ENCODE peak calls at places on chromosome 5, in four cellular contexts. One of them, this sample, is unnamed.

GRCh38 chr5:120599576-120599975 is 135.5 kb downstream of the PRR16 start:
- DNase-seq in neural crest cell: no peak
- DNase-seq in CD4-positive, alpha-beta T cell: no peak
- DNase-seq in AG09309: no peak
- DNase-seq in this sample: no peak

GRCh38 chr5:80834710-80835109 is 125.5 kb upstream of the RASGRF2 start:
- DNase-seq in AG09309: no peak
- DNase-seq in neural crest cell: no peak
- DNase-seq in CD4-positive, alpha-beta T cell: no peak
- DNase-seq in this sample: no peak

GRCh38 chr5:78671609-78672008 is 23.0 kb upstream of the LHFPL2 start:
- DNase-seq in neural crest cell: no peak
- DNase-seq in CD4-positive, alpha-beta T cell: no peak
- DNase-seq in AG09309: peak
- DNase-seq in this sample: no peak

GRCh38 chr5:82406200-82406773 is 128.1 kb upstream of the RPS23 start:
- DNase-seq in neural crest cell: no peak
- DNase-seq in CD4-positive, alpha-beta T cell: no peak
- DNase-seq in AG09309: peak
- DNase-seq in this sample: no peak

GRCh38 chr5:61886214-61886613 is 419.8 kb upstream of the KIF2A start:
- DNase-seq in CD4-positive, alpha-beta T cell: no peak
- DNase-seq in AG09309: no peak
- DNase-seq in neural crest cell: no peak
- DNase-seq in this sample: no peak

GRCh38 chr5:71482132-71482531 is 26.7 kb downstream of the BDP1 start:
- DNase-seq in AG09309: no peak
- DNase-seq in neural crest cell: no peak
- DNase-seq in CD4-positive, alpha-beta T cell: no peak
- DNase-seq in this sample: no peak

GRCh38 chr5:72441861-72442540 is 65.2 kb downstream of the ZNF366 start:
- DNase-seq in CD4-positive, alpha-beta T cell: no peak
- DNase-seq in AG09309: peak
- DNase-seq in neural crest cell: no peak
- DNase-seq in this sample: no peak

GRCh38 chr5:7764452-7764851 is 86.5 kb downstream of the CFAP90 start:
- DNase-seq in neural crest cell: no peak
- DNase-seq in CD4-positive, alpha-beta T cell: no peak
- DNase-seq in AG09309: no peak
- DNase-seq in this sample: no peak

GRCh38 chr5:78701795-78702406 is 53.3 kb upstream of the LHFPL2 start:
- DNase-seq in CD4-positive, alpha-beta T cell: no peak
- DNase-seq in AG09309: no peak
- DNase-seq in neural crest cell: no peak
- DNase-seq in this sample: no peak

GRCh38 chr5:26894719-26895263 is 143.6 kb downstream of the CDH9 start:
- DNase-seq in CD4-positive, alpha-beta T cell: no peak
- DNase-seq in neural crest cell: no peak
- DNase-seq in AG09309: no peak
- DNase-seq in this sample: no peak

GRCh38 chr5:158234323-158235158 is 375.6 kb upstream of the CLINT1 start:
- DNase-seq in neural crest cell: no peak
- DNase-seq in AG09309: no peak
- DNase-seq in CD4-positive, alpha-beta T cell: no peak
- DNase-seq in this sample: no peak

GRCh38 chr5:141373673-141374317 is at the start of gene PCDHGA6:
- DNase-seq in neural crest cell: no peak
- DNase-seq in AG09309: no peak
- DNase-seq in CD4-positive, alpha-beta T cell: no peak
- DNase-seq in this sample: no peak
- TF ChIP-seq CTCF in neural crest cell: no peak
- TF ChIP-seq CTCF in AG09309: peak
- TF ChIP-seq CTCF in CD4-positive, alpha-beta T cell: no peak
- TF ChIP-seq CTCF in this sample: no peak

GRCh38 chr5:177958696-177959095 is 37.3 kb downstream of the PROP1 start:
- DNase-seq in AG09309: no peak
- DNase-seq in neural crest cell: no peak
- DNase-seq in CD4-positive, alpha-beta T cell: no peak
- DNase-seq in this sample: no peak
- TF ChIP-seq CTCF in AG09309: no peak
- TF ChIP-seq CTCF in neural crest cell: no peak
- TF ChIP-seq CTCF in CD4-positive, alpha-beta T cell: no peak
- TF ChIP-seq CTCF in this sample: no peak

GRCh38 chr5:115100556-115100955 is 69.2 kb downstream of the TRIM36 start:
- DNase-seq in CD4-positive, alpha-beta T cell: no peak
- DNase-seq in neural crest cell: no peak
- DNase-seq in AG09309: no peak
- DNase-seq in this sample: no peak

GRCh38 chr5:115096034-115096769 is 73.5 kb downstream of the TRIM36 start:
- DNase-seq in neural crest cell: no peak
- DNase-seq in CD4-positive, alpha-beta T cell: no peak
- DNase-seq in AG09309: no peak
- DNase-seq in this sample: no peak

GRCh38 chr5:115097236-115097635 is 72.5 kb downstream of the TRIM36 start:
- DNase-seq in CD4-positive, alpha-beta T cell: no peak
- DNase-seq in neural crest cell: no peak
- DNase-seq in AG09309: no peak
- DNase-seq in this sample: no peak

DNA sequence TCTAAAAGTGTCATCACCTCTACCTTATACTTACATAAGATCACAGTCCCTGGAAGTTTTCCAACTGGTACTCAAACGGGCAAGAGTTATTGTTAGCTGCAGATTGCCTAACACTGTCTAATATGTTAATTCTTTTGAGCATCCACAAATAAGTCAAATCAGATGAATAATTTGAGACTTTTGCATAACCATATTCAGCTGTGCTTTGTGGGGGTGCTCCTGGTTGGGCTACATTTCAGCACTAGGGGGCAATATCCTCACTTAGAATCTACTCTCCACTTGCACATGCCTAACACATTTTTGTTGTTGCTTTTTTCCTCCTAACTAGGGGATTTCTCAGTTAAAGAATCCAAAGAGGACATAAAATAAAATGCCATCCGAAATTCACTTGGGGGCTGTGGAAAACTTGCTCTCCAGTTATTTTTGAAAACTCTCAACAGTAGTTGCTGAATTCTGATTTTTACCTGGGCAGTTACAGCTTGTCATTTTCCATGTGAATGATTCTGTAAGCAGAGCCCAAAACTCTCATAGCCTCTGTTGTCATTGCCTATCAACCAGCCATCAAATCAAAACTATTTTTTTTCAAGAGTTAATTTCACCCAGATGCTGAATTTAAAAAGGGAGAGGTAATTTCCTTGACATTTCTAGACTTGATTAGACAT is 71.5 kb downstream of the TRIM36 start:
- DNase-seq in CD4-positive, alpha-beta T cell: no peak
- DNase-seq in AG09309: peak
- DNase-seq in neural crest cell: peak
- DNase-seq in this sample: no peak
- TF ChIP-seq CTCF in CD4-positive, alpha-beta T cell: peak
- TF ChIP-seq CTCF in AG09309: peak
- TF ChIP-seq CTCF in neural crest cell: peak
- TF ChIP-seq CTCF in this sample: peak

DNA sequence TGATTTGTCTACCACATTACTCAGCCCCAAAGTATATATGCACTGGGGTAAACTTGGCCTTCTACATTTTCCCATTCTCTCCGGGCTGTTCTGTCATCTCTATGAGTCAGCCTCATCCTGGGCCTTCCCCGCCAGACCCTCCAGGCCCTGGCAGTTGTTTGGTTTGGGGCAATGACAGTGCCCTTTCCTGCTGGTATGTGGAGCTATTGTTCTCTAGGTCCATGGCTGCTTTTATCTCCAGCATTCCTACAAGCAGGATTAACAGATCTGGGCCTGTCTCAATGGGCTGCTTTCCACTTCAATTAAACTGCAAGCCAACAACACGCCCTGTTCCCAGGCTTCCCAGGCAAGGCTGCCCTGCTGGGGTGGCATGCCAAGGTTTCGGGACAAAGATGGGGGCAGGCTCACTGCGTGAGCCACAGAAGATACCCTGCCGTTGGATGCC is 136.4 kb downstream of the SLIT3 start:
- DNase-seq in CD4-positive, alpha-beta T cell: no peak
- DNase-seq in AG09309: peak
- DNase-seq in neural crest cell: no peak
- DNase-seq in this sample: no peak
- TF ChIP-seq CTCF in CD4-positive, alpha-beta T cell: no peak
- TF ChIP-seq CTCF in AG09309: no peak
- TF ChIP-seq CTCF in neural crest cell: no peak
- TF ChIP-seq CTCF in this sample: no peak

DNA sequence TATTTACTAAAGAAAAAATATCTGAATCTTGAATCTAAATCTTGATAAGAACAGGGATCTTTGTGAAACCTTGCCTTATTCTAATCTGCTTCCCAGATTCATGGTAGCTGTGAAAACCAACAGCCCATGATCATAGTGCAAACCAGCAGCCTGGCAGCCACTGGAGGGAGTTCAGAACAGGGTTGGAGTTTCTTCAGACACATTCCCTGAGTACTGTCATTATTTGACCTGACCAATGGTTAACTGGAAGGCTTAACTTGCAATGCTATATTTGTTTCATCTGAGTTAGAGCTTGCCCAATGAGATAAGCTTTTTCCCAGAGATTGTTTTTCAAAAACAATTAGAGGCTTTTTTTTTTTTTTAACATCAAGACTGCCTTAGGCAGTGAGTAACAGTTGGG is 47.8 kb downstream of the LOX start:
- DNase-seq in CD4-positive, alpha-beta T cell: no peak
- DNase-seq in neural crest cell: no peak
- DNase-seq in AG09309: no peak
- DNase-seq in this sample: no peak
- TF ChIP-seq CTCF in CD4-positive, alpha-beta T cell: no peak
- TF ChIP-seq CTCF in neural crest cell: no peak
- TF ChIP-seq CTCF in AG09309: no peak
- TF ChIP-seq CTCF in this sample: no peak

DNA sequence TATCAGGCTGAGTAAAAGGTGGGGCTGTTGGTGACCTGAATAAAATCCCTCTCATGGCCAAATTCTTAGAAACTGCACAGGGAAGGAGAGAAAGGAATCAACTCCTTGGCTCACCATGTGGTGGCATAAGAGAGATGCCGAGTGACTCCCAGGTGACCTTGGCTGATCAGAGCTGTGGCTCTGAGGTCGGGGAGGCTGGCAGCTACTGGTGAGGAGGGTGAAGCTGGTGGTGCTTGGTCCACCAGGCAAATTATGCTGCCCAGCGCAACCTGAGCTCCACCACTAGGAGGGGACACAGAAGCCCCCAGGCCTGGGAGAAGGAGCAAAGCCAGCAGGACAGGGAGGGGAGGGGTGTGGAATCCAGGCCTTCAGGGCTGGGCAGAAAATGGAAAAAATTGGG is 111.2 kb upstream of the IL12B start:
- DNase-seq in CD4-positive, alpha-beta T cell: no peak
- DNase-seq in neural crest cell: peak
- DNase-seq in AG09309: no peak
- DNase-seq in this sample: no peak
- TF ChIP-seq CTCF in CD4-positive, alpha-beta T cell: no peak
- TF ChIP-seq CTCF in neural crest cell: peak
- TF ChIP-seq CTCF in AG09309: peak
- TF ChIP-seq CTCF in this sample: no peak

GRCh38 chr5:163489055-163489744 is 16.2 kb upstream of the MAT2B start:
- DNase-seq in neural crest cell: no peak
- DNase-seq in CD4-positive, alpha-beta T cell: no peak
- DNase-seq in AG09309: no peak
- DNase-seq in this sample: no peak
- TF ChIP-seq CTCF in neural crest cell: no peak
- TF ChIP-seq CTCF in CD4-positive, alpha-beta T cell: peak
- TF ChIP-seq CTCF in AG09309: peak
- TF ChIP-seq CTCF in this sample: no peak